ENCODE peak calls at places on chromosomes 4 and X, in five cellular contexts. S is breast epithelium, N is right atrium auricular region, D is uterus, P is suprapubic skin. Q is an unnamed sample.

GRCh38 chrX:129523076-129524055 is at the start of gene SMARCA1:
- DNase-seq in S (peak; percentile 51), N (no peak), D (peak; percentile 44), P (peak; percentile 68), Q (peak; percentile 24)

GRCh38 chrX:71053217-71053621 is 14.9 kb downstream of the SNX12 start:
- DNase-seq in S (no peak), N (no peak), D (no peak), P (no peak), Q (no peak)

GRCh38 chr4:164748375-164748774 is 5.6 kb upstream of the SMIM31 start:
- DNase-seq in S (no peak), N (no peak), D (no peak), P (no peak), Q (peak; percentile 1)

GRCh38 chrX:54818221-54818620 is 10.7 kb downstream of the MAGED2 start:
- DNase-seq in S (no peak), N (peak; percentile 36), D (no peak), P (no peak), Q (no peak)

GRCh38 chr4:184668511-184669114 is 19.1 kb downstream of the PRIMPOL start:
- DNase-seq in S (no peak), N (no peak), D (no peak), P (no peak), Q (no peak)

GRCh38 chrX:138345801-138346200 is 365.7 kb downstream of the FGF13 start:
- DNase-seq in S (no peak), N (no peak), D (no peak), P (no peak), Q (no peak)

GRCh38 chrX:108453841-108454240 is 14.2 kb downstream of the COL4A5 start:
- DNase-seq in S (no peak), N (no peak), D (no peak), P (no peak), Q (no peak)

GRCh38 chrX:27915617-27916016 is 65.6 kb downstream of the DCAF8L1 start:
- DNase-seq in S (no peak), N (no peak), D (no peak), P (no peak), Q (peak; percentile 17)

GRCh38 chrX:9465380-9466114 is 689 bp downstream of the TBL1X start:
- DNase-seq in S (no peak), N (no peak), D (peak; percentile 17), P (no peak), Q (peak; percentile 17)

GRCh38 chr4:86586160-86586572 is 7.9 kb upstream of the PTPN13 start:
- DNase-seq in S (no peak), N (no peak), D (no peak), P (no peak), Q (peak; percentile 49)

GRCh38 chr4:140777401-140777800 is 21.2 kb upstream of the TBC1D9 start:
- DNase-seq in S (no peak), N (no peak), D (no peak), P (no peak), Q (no peak)

GRCh38 chrX:135396109-135396508 is 25.6 kb upstream of the SMIM10L2A start:
- DNase-seq in S (no peak), N (no peak), D (no peak), P (no peak), Q (peak; percentile 21)

GRCh38 chr4:87734936-87735335 is 64.4 kb upstream of the IBSP start:
- DNase-seq in S (no peak), N (no peak), D (no peak), P (no peak), Q (no peak)

GRCh38 chrX:11435568-11435967 is 142.4 kb downstream of the AMELX start:
- DNase-seq in S (no peak), N (no peak), D (no peak), P (no peak), Q (peak; percentile 75)

GRCh38 chrX:41475611-41476241 is 28.6 kb downstream of the NYX start:
- DNase-seq in S (no peak), N (no peak), D (no peak), P (no peak), Q (no peak)
- H3K4me3 ChIP-seq in S (no peak overlapping the region), N (no peak overlapping the region), D (no peak overlapping the region), P (no peak overlapping the region), Q (no peak overlapping the region)

GRCh38 chrX:100368167-100368566 is 41.9 kb downstream of the PCDH19 start:
- DNase-seq in S (no peak), N (no peak), D (no peak), P (no peak), Q (no peak)
- TF ChIP-seq CTCF in S (no peak), N (no peak), D (no peak), P (no peak), Q (no peak)

DNA sequence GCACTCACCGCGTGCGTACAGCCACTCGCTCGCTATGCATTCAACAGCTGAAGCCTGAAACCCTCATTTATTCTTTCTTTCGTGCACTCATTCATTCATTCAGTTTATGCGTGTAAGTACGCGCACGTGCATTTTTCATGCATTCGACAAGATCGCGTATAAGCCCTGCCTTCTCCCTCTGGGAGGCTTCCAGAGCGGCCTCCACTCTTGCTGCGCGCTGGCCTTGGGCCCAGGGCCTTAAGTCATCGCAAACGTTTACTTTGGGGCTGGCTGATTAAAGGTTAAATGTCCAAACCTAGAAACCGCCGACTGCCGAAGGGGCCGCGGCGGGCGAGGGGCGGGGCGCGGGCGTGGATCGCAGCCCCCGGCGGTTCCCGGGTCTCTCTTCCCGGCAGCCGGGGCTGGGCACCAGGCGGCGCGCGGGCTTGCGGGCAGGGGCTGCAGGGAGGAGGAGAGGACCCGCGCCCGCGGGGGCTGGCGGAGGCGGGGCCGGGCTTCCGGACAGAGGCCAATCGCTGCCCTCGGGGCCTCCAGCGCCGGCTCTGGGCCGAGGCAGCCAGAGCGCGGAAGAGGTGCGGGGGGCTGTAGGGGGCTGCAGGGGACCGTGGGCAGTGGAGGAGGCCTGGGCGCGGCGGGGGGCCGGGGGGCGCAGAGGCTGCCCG is at the start of gene GYG2:
- DNase-seq in S (no peak), N (no peak), D (no peak), P (no peak), Q (no peak)
- H3K4me3 ChIP-seq in S (peak within 1 kb of the TSS; percentile 51), N (peak within 1 kb of the TSS; percentile 49), D (peak within 1 kb of the TSS; percentile 16), P (peak within 1 kb of the TSS; percentile 46), Q (peak within 1 kb of the TSS; percentile 25)

GRCh38 chr4:118753096-118753495 is 67.9 kb downstream of the METTL14 start:
- DNase-seq in S (no peak), N (no peak), D (no peak), P (no peak), Q (no peak)

GRCh38 chr4:118752551-118752950 is 67.4 kb downstream of the METTL14 start:
- DNase-seq in S (no peak), N (no peak), D (no peak), P (no peak), Q (no peak)

GRCh38 chr4:118754890-118755289 is 69.7 kb downstream of the METTL14 start:
- DNase-seq in S (no peak), N (no peak), D (no peak), P (no peak), Q (no peak)

GRCh38 chr4:118751634-118752293 is 66.6 kb downstream of the METTL14 start:
- DNase-seq in S (no peak), N (no peak), D (no peak), P (no peak), Q (peak; percentile 31)

GRCh38 chr4:118753685-118754084 is 68.5 kb downstream of the METTL14 start:
- DNase-seq in S (no peak), N (no peak), D (no peak), P (no peak), Q (no peak)
- TF ChIP-seq CTCF in S (no peak), N (no peak), D (no peak), P (no peak), Q (no peak)

GRCh38 chrX:63784346-63784901 is 590 bp downstream of the ARHGEF9 start:
- DNase-seq in S (no peak), N (no peak), D (no peak), P (no peak), Q (no peak)
- H3K4me3 ChIP-seq in S (peak overlapping the region; percentile 52), N (peak overlapping the region; percentile 49), D (peak overlapping the region; percentile 33), P (peak overlapping the region; percentile 44), Q (peak overlapping the region; percentile 24)